ENCODE peak calls at places on chromosomes 11 and 22, in ten cellular contexts. R, Y, L, P, T, B, K, A, X and E are unnamed samples.

GRCh38 chr11:36421546-36422155 is 88.4 kb downstream of the TRAF6 start:
- DNase-seq in B (no peak), X (no peak), Y (no peak), P (no peak), L (no peak), R (no peak), K (peak; percentile 60), T (no peak), A (no peak), E (no peak)

GRCh38 chr11:85406316-85406715 is 220.8 kb downstream of the DLG2 start:
- DNase-seq in A (no peak), K (no peak), P (no peak), X (no peak), Y (no peak), T (no peak), B (no peak), L (no peak), R (no peak), E (no peak)

GRCh38 chr11:34165786-34166557 is 60.5 kb downstream of the NAT10 start:
- DNase-seq in T (peak; percentile 23), Y (no peak), B (peak; percentile 34), X (no peak), K (peak; percentile 10), P (peak; percentile 24), A (no peak), R (no peak), L (no peak), E (no peak)

GRCh38 chr22:34414467-34415440 is 494.5 kb upstream of the LARGE1 start:
- DNase-seq in A (peak; percentile 42), Y (peak; percentile 16), K (peak; percentile 8), B (peak; percentile 59), T (peak; percentile 69), X (no peak), P (peak; percentile 17), R (no peak), L (peak; percentile 5), E (no peak)

GRCh38 chr11:64507832-64508375 is 83.1 kb upstream of the SLC22A12 start:
- DNase-seq in R (no peak), P (no peak), T (no peak), X (no peak), Y (no peak), L (no peak), A (no peak), B (no peak), K (no peak), E (no peak)

GRCh38 chr11:83610996-83611395 is 324.8 kb upstream of the CCDC90B start:
- DNase-seq in Y (no peak), L (no peak), T (no peak), K (peak; percentile 5), R (no peak), B (peak; percentile 8), X (no peak), A (no peak), P (no peak), E (no peak)

GRCh38 chr22:46695346-46696224 is 42.5 kb downstream of the CERK start:
- DNase-seq in L (peak; percentile 96), T (no peak), Y (no peak), P (no peak), A (no peak), B (no peak), X (no peak), R (no peak), K (no peak), E (peak; percentile 58)

GRCh38 chr22:40679964-40680818 is 907 bp downstream of the MCHR1 start:
- DNase-seq in K (peak; percentile 15), P (no peak), X (no peak), R (no peak), L (no peak), A (no peak), T (no peak), B (no peak), Y (no peak), E (no peak)

GRCh38 chr11:30344085-30344484 is 21.2 kb downstream of the ARL14EP start:
- DNase-seq in A (no peak), Y (no peak), L (no peak), B (no peak), R (no peak), X (no peak), K (no peak), P (no peak), T (no peak), E (no peak)

GRCh38 chr11:17171916-17172315 is 35.9 kb downstream of the PIK3C2A start:
- DNase-seq in L (no peak), R (no peak), T (no peak), X (no peak), B (peak; percentile 41), P (no peak), K (peak; percentile 6), A (no peak), Y (no peak), E (no peak)

GRCh38 chr11:47524200-47524874 is 28.6 kb downstream of the CELF1 start:
- DNase-seq in P (peak; percentile 6), B (peak; percentile 21), T (no peak), K (peak; percentile 34), L (peak; percentile 85), Y (no peak), X (peak; percentile 79), R (no peak), A (peak; percentile 20), E (peak; percentile 76)

GRCh38 chr22:17063372-17064106 is 21.3 kb upstream of the IL17RA start:
- DNase-seq in T (no peak), L (peak; percentile 66), X (no peak), R (no peak), Y (no peak), P (no peak), A (no peak), B (no peak), K (no peak), E (no peak)

GRCh38 chr11:111633248-111633647 is 31.0 kb downstream of the SIK2 start:
- DNase-seq in L (no peak), K (no peak), X (no peak), T (no peak), A (no peak), P (no peak), Y (no peak), R (no peak), B (no peak), E (no peak)

GRCh38 chr11:44957051-44957515 is 6.4 kb upstream of the TP53I11 start:
- DNase-seq in R (no peak), X (no peak), B (no peak), P (peak; percentile 5), T (no peak), L (peak; percentile 27), Y (no peak), A (no peak), K (no peak), E (no peak)

GRCh38 chr11:130203766-130204702 is 44.5 kb downstream of the ST14 start:
- DNase-seq in L (no peak), P (no peak), A (no peak), X (peak; percentile 48), B (no peak), T (no peak), R (no peak), K (no peak), Y (no peak), E (peak; percentile 30)

GRCh38 chr11:18372187-18372586 is 22.2 kb upstream of the LDHA start:
- DNase-seq in B (no peak), R (no peak), A (no peak), K (no peak), X (no peak), T (no peak), Y (no peak), L (no peak), P (no peak), E (no peak)

GRCh38 chr11:57792060-57792541 is 30.5 kb downstream of the CTNND1 start:
- DNase-seq in R (peak; percentile 81), K (peak; percentile 50), L (no peak), T (peak; percentile 38), A (no peak), Y (peak; percentile 82), P (peak; percentile 64), B (no peak), X (peak; percentile 81), E (peak; percentile 80)

GRCh38 chr11:111833524-111833923 is 37.9 kb downstream of the ALG9 start:
- DNase-seq in Y (no peak), R (no peak), T (no peak), A (no peak), L (peak; percentile 49), K (peak; percentile 39), P (no peak), B (peak; percentile 24), X (no peak), E (no peak)

GRCh38 chr11:131760191-131760951 is 390.0 kb downstream of the NTM start:
- DNase-seq in R (no peak), B (peak; percentile 51), A (no peak), T (peak; percentile 92), L (no peak), P (no peak), Y (no peak), K (peak; percentile 91), X (no peak), E (no peak)

GRCh38 chr11:46677991-46678740 is 22.3 kb downstream of the ARHGAP1 start:
- DNase-seq in A (no peak), R (no peak), P (no peak), Y (no peak), X (no peak), K (peak; percentile 59), B (no peak), T (no peak), L (no peak), E (no peak)

GRCh38 chr22:27585141-27585540 is 216.4 kb downstream of the MN1 start:
- DNase-seq in R (no peak), K (peak; percentile 10), P (no peak), B (no peak), Y (no peak), X (no peak), L (no peak), T (peak; percentile 51), A (no peak), E (no peak)

GRCh38 chr11:66371627-66372415 is at the start of gene SLC29A2:
- DNase-seq in Y (peak; percentile 92), X (peak; percentile 69), L (peak; percentile 94), P (peak; percentile 65), A (peak; percentile 82), K (no peak), B (peak; percentile 45), T (no peak), R (peak; percentile 73), E (no peak)

GRCh38 chr11:76666830-76667229 is 3.7 kb downstream of the LRRC32 start:
- DNase-seq in R (no peak), B (no peak), X (peak; percentile 38), L (no peak), Y (no peak), T (no peak), A (no peak), P (no peak), K (no peak), E (peak; percentile 22)

GRCh38 chr11:93753241-93753640 is 11.8 kb downstream of the C11orf54 start:
- DNase-seq in T (no peak), K (no peak), R (no peak), X (no peak), A (no peak), L (no peak), Y (no peak), P (no peak), B (no peak), E (no peak)

GRCh38 chr22:19497245-19497644 is 17.5 kb downstream of the CDC45 start:
- DNase-seq in T (peak; percentile 50), P (no peak), K (peak; percentile 90), Y (no peak), R (no peak), L (no peak), A (no peak), B (peak; percentile 53), X (peak; percentile 43), E (no peak)

GRCh38 chr11:3123761-3124733 is 41.1 kb downstream of the OSBPL5 start:
- DNase-seq in B (peak; percentile 94), A (peak; percentile 39), T (peak; percentile 97), L (no peak), R (peak; percentile 5), Y (no peak), K (peak; percentile 99), P (peak; percentile 66), X (peak; percentile 98), E (peak; percentile 97)

GRCh38 chr22:21568207-21569075 is 927 bp downstream of the UBE2L3 start:
- DNase-seq in K (no peak), R (peak; percentile 13), A (peak; percentile 27), L (peak; percentile 29), P (no peak), B (peak; percentile 45), T (peak; percentile 27), Y (peak; percentile 24), X (no peak), E (no peak)

GRCh38 chr11:65777821-65778361 is 2.9 kb downstream of the AP5B1 start:
- DNase-seq in A (no peak), R (no peak), B (no peak), T (no peak), X (no peak), K (no peak), Y (no peak), L (no peak), P (no peak), E (peak; percentile 57)